ENCODE peak calls at places on chromosomes 16 and 17, in six cellular contexts. H is left ventricle myocardium inferior, B is cardiac muscle cell, J is H4, I is A549, S is skeletal muscle cell. C is an unnamed sample.

GRCh38 chr17:82947051-82947991 is 107.5 kb upstream of the ZNF750 start:
- DNase-seq in S (no peak), I (no peak), B (no peak), J (no peak), H (peak), C (peak)

GRCh38 chr17:79798296-79799173 is 1.7 kb upstream of the CBX8 start:
- DNase-seq in H (no peak), B (no peak), I (no peak), S (no peak), J (no peak), C (no peak)

GRCh38 chr16:67927131-67927941 is 4.3 kb downstream of the CTRL start:
- DNase-seq in B (no peak), J (no peak), H (no peak), S (no peak), I (no peak), C (no peak)

GRCh38 chr17:28552201-28552999 is at the start of gene UNC119:
- DNase-seq in J (no peak), S (no peak), I (peak), B (peak), H (peak), C (peak)

GRCh38 chr17:60426596-60426995 is 4.3 kb downstream of the CHCT1 start:
- DNase-seq in I (no peak), B (no peak), J (no peak), H (no peak), S (no peak), C (no peak)

GRCh38 chr16:81586976-81587625 is 142.5 kb downstream of the CMIP start:
- DNase-seq in B (no peak), I (no peak), J (no peak), S (no peak), H (no peak), C (no peak)

GRCh38 chr16:69839240-69839688 is 77.1 kb downstream of the WWP2 start:
- DNase-seq in I (no peak), B (peak), S (no peak), H (no peak), J (no peak), C (no peak)

GRCh38 chr17:58531661-58532554 is 17.5 kb upstream of the MTMR4 start:
- DNase-seq in I (no peak), H (peak), J (no peak), S (no peak), B (peak), C (peak)

GRCh38 chr17:60554377-60554788 is 28.3 kb upstream of the APPBP2 start:
- DNase-seq in S (peak), J (peak), B (no peak), I (no peak), H (no peak), C (no peak)

GRCh38 chr16:361872-362701 is 8.3 kb downstream of the MRPL28 start:
- DNase-seq in I (peak), S (peak), H (peak), J (peak), B (peak), C (peak)

GRCh38 chr17:63335818-63336217 is 110.3 kb downstream of the CYB561 start:
- DNase-seq in I (no peak), H (no peak), J (no peak), S (no peak), B (no peak), C (no peak)

GRCh38 chr17:81832608-81833159 is 407 bp downstream of the MCRIP1 start:
- DNase-seq in J (no peak), B (no peak), H (peak), I (no peak), S (no peak), C (no peak)

GRCh38 chr17:14355556-14355955 is 54.7 kb downstream of the HS3ST3B1 start:
- DNase-seq in H (no peak), I (no peak), J (no peak), B (no peak), S (no peak), C (no peak)

GRCh38 chr16:1989826-1990335 is at the start of gene SYNGR3:
- DNase-seq in S (no peak), I (no peak), B (peak), H (no peak), J (no peak), C (peak)

GRCh38 chr17:18117533-18117932 is 9.0 kb downstream of the MYO15A start:
- DNase-seq in B (no peak), I (no peak), J (no peak), S (no peak), H (no peak), C (peak)

GRCh38 chr17:34178047-34178446 is 77.0 kb upstream of the CCL2 start:
- DNase-seq in H (no peak), B (peak), S (no peak), I (no peak), J (peak), C (no peak)

GRCh38 chr17:3556905-3557767 is 476 bp downstream of the TRPV3 start:
- DNase-seq in B (no peak), H (no peak), I (no peak), S (no peak), J (no peak), C (no peak)

GRCh38 chr17:2841606-2842005 is 45.4 kb downstream of the RAP1GAP2 start:
- DNase-seq in J (no peak), H (no peak), I (no peak), S (no peak), B (no peak), C (no peak)

GRCh38 chr17:32970281-32970680 is 21.4 kb upstream of the SPACA3 start:
- DNase-seq in S (peak), J (no peak), H (no peak), B (no peak), I (no peak), C (no peak)

C was measured in right lobe of liver.